ENCODE peak calls at places on chromosomes 11 and 22, in seven cellular contexts. One of them, this sample, is unnamed. For H3K4me1 and H3K27me3, the result is how much of the 10 kb centered on the place peaks cover.

GRCh38 chr11:117827521-117828511 is 3.3 kb upstream of the FXYD2 start:
- DNase-seq in H1: peak
- DNase-seq in sigmoid colon: peak
- DNase-seq in stomach: peak
- DNase-seq in IMR-90: no peak
- DNase-seq in pancreas: peak
- DNase-seq in DND-41: peak
- DNase-seq in this sample: no peak

GRCh38 chr11:94674005-94674491 is 94.1 kb upstream of the AMOTL1 start:
- DNase-seq in H1: peak
- DNase-seq in sigmoid colon: no peak
- DNase-seq in stomach: no peak
- DNase-seq in IMR-90: no peak
- DNase-seq in pancreas: no peak
- DNase-seq in DND-41: no peak
- DNase-seq in this sample: no peak

GRCh38 chr11:83140691-83141455 is 16.1 kb upstream of the PCF11 start:
- DNase-seq in H1: no peak
- DNase-seq in sigmoid colon: no peak
- DNase-seq in stomach: no peak
- DNase-seq in IMR-90: no peak
- DNase-seq in pancreas: no peak
- DNase-seq in DND-41: no peak
- DNase-seq in this sample: no peak

GRCh38 chr11:18361154-18361553 is 33.2 kb upstream of the LDHA start:
- DNase-seq in H1: no peak
- DNase-seq in sigmoid colon: no peak
- DNase-seq in stomach: no peak
- DNase-seq in IMR-90: no peak
- DNase-seq in pancreas: no peak
- DNase-seq in DND-41: no peak
- DNase-seq in this sample: no peak

GRCh38 chr11:2127357-2127971 is 11.7 kb downstream of the IGF2 start:
- DNase-seq in H1: no peak
- DNase-seq in sigmoid colon: no peak
- DNase-seq in stomach: no peak
- DNase-seq in IMR-90: no peak
- DNase-seq in pancreas: peak
- DNase-seq in DND-41: no peak
- DNase-seq in this sample: no peak

GRCh38 chr11:128195057-128195751 is 392.2 kb downstream of the ETS1 start:
- DNase-seq in H1: no peak
- DNase-seq in sigmoid colon: no peak
- DNase-seq in stomach: no peak
- DNase-seq in IMR-90: no peak
- DNase-seq in pancreas: no peak
- DNase-seq in DND-41: peak
- DNase-seq in this sample: no peak

GRCh38 chr11:57556041-57556440 is 11.4 kb downstream of the UBE2L6 start:
- DNase-seq in H1: no peak
- DNase-seq in sigmoid colon: no peak
- DNase-seq in stomach: no peak
- DNase-seq in IMR-90: no peak
- DNase-seq in pancreas: no peak
- DNase-seq in DND-41: no peak
- DNase-seq in this sample: no peak

GRCh38 chr11:112002491-112003216 is 22.6 kb upstream of the DLAT start:
- DNase-seq in H1: no peak
- DNase-seq in sigmoid colon: no peak
- DNase-seq in stomach: no peak
- DNase-seq in IMR-90: no peak
- DNase-seq in pancreas: no peak
- DNase-seq in DND-41: no peak
- DNase-seq in this sample: no peak

GRCh38 chr11:121464352-121464946 is 11.7 kb upstream of the SORL1-AS1 start:
- DNase-seq in H1: no peak
- DNase-seq in sigmoid colon: peak
- DNase-seq in stomach: no peak
- DNase-seq in IMR-90: peak
- DNase-seq in pancreas: no peak
- DNase-seq in DND-41: peak
- DNase-seq in this sample: no peak

GRCh38 chr11:61978703-61979661 is 11.5 kb upstream of the FTH1 start:
- DNase-seq in H1: no peak
- DNase-seq in sigmoid colon: no peak
- DNase-seq in stomach: no peak
- DNase-seq in IMR-90: no peak
- DNase-seq in pancreas: peak
- DNase-seq in DND-41: no peak
- DNase-seq in this sample: no peak

GRCh38 chr11:14423633-14424032 is 64.7 kb upstream of the RRAS2 start:
- DNase-seq in H1: no peak
- DNase-seq in sigmoid colon: no peak
- DNase-seq in stomach: no peak
- DNase-seq in IMR-90: peak
- DNase-seq in pancreas: no peak
- DNase-seq in DND-41: peak
- DNase-seq in this sample: no peak

GRCh38 chr11:62850911-62851806 is 11.8 kb upstream of the WDR74 start:
- DNase-seq in H1: no peak
- DNase-seq in sigmoid colon: no peak
- DNase-seq in stomach: no peak
- DNase-seq in IMR-90: no peak
- DNase-seq in pancreas: no peak
- DNase-seq in DND-41: peak
- DNase-seq in this sample: no peak

GRCh38 chr11:16862733-16863132 is 124.3 kb downstream of the C11orf58 start:
- DNase-seq in H1: no peak
- DNase-seq in sigmoid colon: no peak
- DNase-seq in stomach: no peak
- DNase-seq in IMR-90: no peak
- DNase-seq in pancreas: no peak
- DNase-seq in DND-41: no peak
- DNase-seq in this sample: no peak

GRCh38 chr11:129386795-129387390 is 11.2 kb downstream of the BARX2 start:
- DNase-seq in H1: no peak
- DNase-seq in sigmoid colon: no peak
- DNase-seq in stomach: no peak
- DNase-seq in IMR-90: no peak
- DNase-seq in pancreas: no peak
- DNase-seq in DND-41: no peak
- DNase-seq in this sample: no peak

GRCh38 chr22:47195156-47195675 is 432.8 kb downstream of the TBC1D22A start:
- DNase-seq in H1: no peak
- DNase-seq in sigmoid colon: peak
- DNase-seq in stomach: peak
- DNase-seq in IMR-90: no peak
- DNase-seq in pancreas: peak
- DNase-seq in DND-41: no peak
- DNase-seq in this sample: no peak

GRCh38 chr11:1038921-1039320 is 2.4 kb upstream of the MUC6 start:
- DNase-seq in H1: no peak
- DNase-seq in sigmoid colon: no peak
- DNase-seq in stomach: no peak
- DNase-seq in IMR-90: no peak
- DNase-seq in pancreas: peak
- DNase-seq in DND-41: no peak
- DNase-seq in this sample: no peak

GRCh38 chr11:1037506-1038055 is 1.1 kb upstream of the MUC6 start:
- DNase-seq in H1: no peak
- DNase-seq in sigmoid colon: no peak
- DNase-seq in stomach: no peak
- DNase-seq in IMR-90: no peak
- DNase-seq in pancreas: peak
- DNase-seq in DND-41: no peak
- DNase-seq in this sample: no peak

GRCh38 chr11:1036931-1037330 is 413 bp upstream of the MUC6 start:
- DNase-seq in H1: no peak
- DNase-seq in sigmoid colon: no peak
- DNase-seq in stomach: no peak
- DNase-seq in IMR-90: no peak
- DNase-seq in pancreas: no peak
- DNase-seq in DND-41: no peak
- DNase-seq in this sample: no peak

GRCh38 chr11:1039481-1040427 is 3.2 kb upstream of the MUC6 start:
- DNase-seq in H1: no peak
- DNase-seq in sigmoid colon: no peak
- DNase-seq in stomach: peak
- DNase-seq in IMR-90: no peak
- DNase-seq in pancreas: peak
- DNase-seq in DND-41: no peak
- DNase-seq in this sample: no peak

GRCh38 chr11:1038361-1038760 is 1.8 kb upstream of the MUC6 start:
- DNase-seq in H1: no peak
- DNase-seq in sigmoid colon: no peak
- DNase-seq in stomach: no peak
- DNase-seq in IMR-90: no peak
- DNase-seq in pancreas: peak
- DNase-seq in DND-41: no peak
- DNase-seq in this sample: no peak
- H3K4me1 ChIP-seq in H1: under half
- H3K4me1 ChIP-seq in sigmoid colon: under half
- H3K4me1 ChIP-seq in stomach: under half
- H3K4me1 ChIP-seq in IMR-90: under half
- H3K4me1 ChIP-seq in pancreas: under half
- H3K4me1 ChIP-seq in DND-41: under half
- H3K4me1 ChIP-seq in this sample: under half

GRCh38 chr11:28819741-28820140 is 711.6 kb downstream of the METTL15 start:
- DNase-seq in H1: no peak
- DNase-seq in sigmoid colon: no peak
- DNase-seq in stomach: no peak
- DNase-seq in IMR-90: no peak
- DNase-seq in pancreas: no peak
- DNase-seq in DND-41: no peak
- DNase-seq in this sample: no peak

GRCh38 chr11:28815110-28815509 is 706.9 kb downstream of the METTL15 start:
- DNase-seq in H1: no peak
- DNase-seq in sigmoid colon: no peak
- DNase-seq in stomach: no peak
- DNase-seq in IMR-90: no peak
- DNase-seq in pancreas: no peak
- DNase-seq in DND-41: no peak
- DNase-seq in this sample: no peak

GRCh38 chr11:28822596-28822995 is 714.4 kb downstream of the METTL15 start:
- DNase-seq in H1: no peak
- DNase-seq in sigmoid colon: no peak
- DNase-seq in stomach: no peak
- DNase-seq in IMR-90: peak
- DNase-seq in pancreas: no peak
- DNase-seq in DND-41: no peak
- DNase-seq in this sample: no peak

GRCh38 chr11:28820296-28820989 is 712.3 kb downstream of the METTL15 start:
- DNase-seq in H1: no peak
- DNase-seq in sigmoid colon: no peak
- DNase-seq in stomach: no peak
- DNase-seq in IMR-90: peak
- DNase-seq in pancreas: no peak
- DNase-seq in DND-41: no peak
- DNase-seq in this sample: no peak
- H3K27me3 ChIP-seq in H1: under half
- H3K27me3 ChIP-seq in sigmoid colon: under half
- H3K27me3 ChIP-seq in stomach: under half
- H3K27me3 ChIP-seq in IMR-90: under half
- H3K27me3 ChIP-seq in pancreas: under half
- H3K27me3 ChIP-seq in DND-41: under half
- H3K27me3 ChIP-seq in this sample: under half

GRCh38 chr11:12434255-12434654 is 56.9 kb downstream of the PARVA start:
- DNase-seq in H1: no peak
- DNase-seq in sigmoid colon: peak
- DNase-seq in stomach: no peak
- DNase-seq in IMR-90: peak
- DNase-seq in pancreas: no peak
- DNase-seq in DND-41: no peak
- DNase-seq in this sample: no peak
- H3K4me1 ChIP-seq in H1: under half
- H3K4me1 ChIP-seq in sigmoid colon: under half
- H3K4me1 ChIP-seq in stomach: half or more
- H3K4me1 ChIP-seq in IMR-90: under half
- H3K4me1 ChIP-seq in pancreas: under half
- H3K4me1 ChIP-seq in DND-41: under half
- H3K4me1 ChIP-seq in this sample: under half

GRCh38 chr22:37562049-37562784 is 1.9 kb downstream of the CDC42EP1 start:
- DNase-seq in H1: no peak
- DNase-seq in sigmoid colon: no peak
- DNase-seq in stomach: no peak
- DNase-seq in IMR-90: no peak
- DNase-seq in pancreas: peak
- DNase-seq in DND-41: no peak
- DNase-seq in this sample: no peak

GRCh38 chr22:37564111-37564711 is 3.9 kb downstream of the CDC42EP1 start:
- DNase-seq in H1: no peak
- DNase-seq in sigmoid colon: no peak
- DNase-seq in stomach: no peak
- DNase-seq in IMR-90: peak
- DNase-seq in pancreas: no peak
- DNase-seq in DND-41: no peak
- DNase-seq in this sample: no peak

GRCh38 chr22:37565830-37566229 is 5.5 kb downstream of the CDC42EP1 start:
- DNase-seq in H1: no peak
- DNase-seq in sigmoid colon: no peak
- DNase-seq in stomach: no peak
- DNase-seq in IMR-90: no peak
- DNase-seq in pancreas: no peak
- DNase-seq in DND-41: no peak
- DNase-seq in this sample: no peak

GRCh38 chr22:37561209-37562048 is 1.1 kb downstream of the CDC42EP1 start:
- DNase-seq in H1: peak
- DNase-seq in sigmoid colon: peak
- DNase-seq in stomach: peak
- DNase-seq in IMR-90: peak
- DNase-seq in pancreas: peak
- DNase-seq in DND-41: peak
- DNase-seq in this sample: no peak

DNA sequence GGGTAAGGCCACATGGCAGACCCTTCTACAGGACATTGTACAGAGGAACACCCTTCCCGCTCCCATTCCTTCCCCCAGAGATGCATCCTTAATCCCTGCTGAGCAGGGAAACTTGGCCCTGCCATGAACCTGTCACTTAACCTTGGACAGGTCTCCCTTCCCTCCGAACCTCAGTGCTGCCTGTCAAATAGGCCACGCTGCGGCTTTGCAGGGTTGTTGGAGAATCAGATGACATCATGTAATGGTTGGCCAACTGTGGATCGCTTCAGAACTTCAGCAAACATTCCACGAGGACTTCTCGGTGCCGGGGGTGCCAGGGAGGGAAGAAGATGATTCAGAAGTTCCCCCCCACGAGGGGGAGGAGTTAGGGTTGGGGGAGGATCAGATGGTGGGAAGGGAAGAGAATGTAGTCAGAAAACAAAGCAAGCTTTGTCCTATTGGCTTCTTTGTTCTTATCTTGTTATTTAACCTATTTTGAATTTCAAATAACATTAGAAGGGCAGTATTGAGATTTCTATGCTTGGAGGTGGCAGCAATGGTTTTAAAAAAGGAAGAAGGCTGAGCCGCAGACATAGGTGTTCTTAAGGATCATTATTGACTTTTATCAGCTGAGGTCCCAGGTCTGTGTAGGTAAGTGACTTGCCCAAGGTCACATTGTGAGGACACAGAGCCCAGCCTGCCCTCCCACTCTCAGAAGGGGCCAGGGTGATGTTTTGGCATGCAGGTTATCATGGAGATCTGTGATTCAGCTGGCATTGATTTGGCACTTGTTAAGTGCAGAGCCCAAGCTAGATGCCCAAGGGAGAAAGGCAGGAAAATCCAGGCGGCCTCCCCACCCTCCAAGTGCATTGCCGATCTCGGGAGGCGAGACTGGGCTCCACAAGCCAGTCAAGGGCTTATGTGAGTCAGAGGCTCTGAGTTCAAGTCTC is 3.1 kb downstream of the CDC42EP1 start:
- DNase-seq in H1: no peak
- DNase-seq in sigmoid colon: peak
- DNase-seq in stomach: peak
- DNase-seq in IMR-90: peak
- DNase-seq in pancreas: peak
- DNase-seq in DND-41: no peak
- DNase-seq in this sample: no peak
- H3K27me3 ChIP-seq in H1: under half
- H3K27me3 ChIP-seq in sigmoid colon: under half
- H3K27me3 ChIP-seq in stomach: under half
- H3K27me3 ChIP-seq in IMR-90: under half
- H3K27me3 ChIP-seq in pancreas: under half
- H3K27me3 ChIP-seq in DND-41: under half
- H3K27me3 ChIP-seq in this sample: under half

This sample was measured in iPS DF 6.9.